ENCODE peak calls at places on chromosomes 5 and 9, in six cellular contexts. S is EH; I is iris pigment epithelial cell; T is activated CD8-positive, alpha-beta memory T cell treated with anti-CD3 and anti-CD28 coated beads for 48 hours; F is GM23338; G is adipocyte. A is an unnamed sample.

GRCh38 chr9:137809038-137809630 is 68.4 kb upstream of the CACNA1B start:
- DNase-seq in S (no peak), I (no peak), T (no peak), F (no peak), G (no peak), A (no peak)

GRCh38 chr9:107819772-107820171 is 330.2 kb upstream of the KLF4 start:
- DNase-seq in S (no peak), I (no peak), T (no peak), F (no peak), G (no peak), A (no peak)

GRCh38 chr9:135215571-135216161 is 128.2 kb downstream of the OLFM1 start:
- DNase-seq in S (no peak), I (peak; percentile 4), T (no peak), F (no peak), G (no peak), A (peak; percentile 21)

GRCh38 chr5:41191249-41191648 is 22.1 kb downstream of the C6 start:
- DNase-seq in S (no peak), I (no peak), T (no peak), F (no peak), G (no peak), A (no peak)

GRCh38 chr9:114387678-114388431 is at the start of gene AKNA:
- DNase-seq in S (peak; percentile 83), I (peak; percentile 83), T (peak; percentile 63), F (peak; percentile 79), G (peak; percentile 84), A (peak; percentile 64)

GRCh38 chr9:130701059-130702022 is 7.8 kb downstream of the EXOSC2 start:
- DNase-seq in S (peak; percentile 86), I (peak; percentile 90), T (no peak), F (peak; percentile 91), G (peak; percentile 98), A (peak; percentile 51)

GRCh38 chr9:13992136-13992798 is 321.7 kb downstream of the NFIB start:
- DNase-seq in S (no peak), I (peak; percentile 73), T (no peak), F (no peak), G (no peak), A (no peak)

GRCh38 chr5:2109566-2109965 is 226.8 kb upstream of the IRX4 start:
- DNase-seq in S (no peak), I (no peak), T (no peak), F (no peak), G (no peak), A (no peak)

GRCh38 chr9:101495810-101496209 is 37.8 kb upstream of the RNF20 start:
- DNase-seq in S (peak; percentile 75), I (peak; percentile 72), T (no peak), F (no peak), G (peak; percentile 81), A (no peak)

GRCh38 chr5:39158127-39158593 is 61.2 kb downstream of the FYB1 start:
- DNase-seq in S (peak; percentile 39), I (peak; percentile 41), T (no peak), F (no peak), G (no peak), A (no peak)

GRCh38 chr5:166845044-166845443 is 1446.4 kb upstream of the WWC1 start:
- DNase-seq in S (peak; percentile 0), I (peak; percentile 27), T (no peak), F (peak; percentile 60), G (peak; percentile 33), A (no peak)

GRCh38 chr5:165321912-165322311 is 1816.5 kb downstream of the MAT2B start:
- DNase-seq in S (no peak), I (peak; percentile 92), T (no peak), F (no peak), G (peak; percentile 80), A (no peak)